ENCODE peak calls at places on chromosomes 13 and 19, in eight cellular contexts. M is adipocyte, Q is endodermal cell, K is Peyer's patch, G is body of pancreas, R is hepatocyte, H is ascending aorta, W is small intestine. C is an unnamed sample. For H3K4me1, the result is how much of the 10 kb centered on the place peaks cover.

GRCh38 chr13:75760182-75760981 is 124.3 kb downstream of the LMO7 start:
- DNase-seq in R (peak), W (peak), M (no peak), Q (no peak), G (peak), H (no peak), K (peak), C (no peak)

GRCh38 chr13:44853641-44854040 is 135.6 kb downstream of the NUFIP1 start:
- DNase-seq in G (peak), H (no peak), W (peak), M (no peak), R (peak), K (peak), Q (no peak), C (no peak)

GRCh38 chr19:1832046-1832663 is 16.1 kb downstream of the REXO1 start:
- DNase-seq in M (no peak), K (no peak), G (no peak), H (no peak), Q (no peak), W (no peak), R (no peak), C (no peak)

GRCh38 chr13:101398920-101399319 is 17.4 kb downstream of the NALCN start:
- DNase-seq in M (peak), Q (no peak), H (no peak), K (no peak), R (no peak), W (no peak), G (no peak), C (no peak)

GRCh38 chr19:801030-801860 is 4.0 kb downstream of the PTBP1 start:
- DNase-seq in Q (peak), M (peak), G (peak), R (no peak), H (peak), K (peak), W (peak), C (peak)

GRCh38 chr13:42396501-42396900 is 124.5 kb downstream of the AKAP11 start:
- DNase-seq in W (no peak), R (no peak), G (no peak), M (no peak), Q (no peak), K (peak), H (no peak), C (no peak)

GRCh38 chr13:48603375-48603774 is 50.4 kb upstream of the CYSLTR2 start:
- DNase-seq in W (no peak), Q (no peak), K (no peak), R (no peak), H (no peak), G (no peak), M (no peak), C (no peak)

GRCh38 chr19:15589760-15590451 is 25.1 kb upstream of the CYP4F8 start:
- DNase-seq in H (no peak), K (no peak), G (no peak), W (no peak), Q (no peak), R (no peak), M (no peak), C (no peak)

GRCh38 chr13:41995946-41996345 is 35.0 kb upstream of the VWA8 start:
- DNase-seq in K (no peak), W (no peak), H (no peak), R (peak), M (no peak), G (no peak), Q (no peak), C (no peak)

GRCh38 chr13:85729296-85729695 is 69.9 kb downstream of the SLITRK6 start:
- DNase-seq in R (no peak), K (no peak), Q (no peak), H (no peak), W (no peak), G (no peak), M (peak), C (no peak)

GRCh38 chr13:48977973-48978372 is 2.3 kb downstream of the FNDC3A start:
- DNase-seq in M (peak), K (no peak), Q (no peak), H (no peak), W (no peak), R (no peak), G (no peak), C (no peak)

GRCh38 chr13:110869805-110870706 is 44.8 kb downstream of the ANKRD10 start:
- DNase-seq in H (peak), G (peak), W (peak), Q (peak), K (peak), R (peak), M (peak), C (peak)

GRCh38 chr13:76799696-76800095 is 86.5 kb downstream of the KCTD12 start:
- DNase-seq in R (peak), K (no peak), G (no peak), M (no peak), Q (no peak), W (peak), H (no peak), C (no peak)

GRCh38 chr19:49957262-49957915 is 3.6 kb downstream of the SIGLEC11 start:
- DNase-seq in H (no peak), K (no peak), R (no peak), G (no peak), Q (no peak), M (peak), W (no peak), C (no peak)

GRCh38 chr19:55635334-55635717 is 5.5 kb upstream of the ZNF580 start:
- DNase-seq in W (no peak), K (no peak), R (no peak), G (no peak), Q (no peak), M (no peak), H (no peak), C (no peak)

GRCh38 chr13:49603318-49603717 is 18.0 kb upstream of the RCBTB1 start:
- DNase-seq in M (no peak), G (no peak), K (no peak), W (no peak), R (no peak), Q (no peak), H (no peak), C (no peak)

GRCh38 chr19:5903054-5903501 is 512 bp downstream of the NDUFA11 start:
- DNase-seq in G (no peak), W (no peak), H (no peak), K (no peak), Q (no peak), M (peak), R (peak), C (no peak)

GRCh38 chr13:75359266-75359665 is 122.7 kb downstream of the TBC1D4 start:
- DNase-seq in M (peak), G (no peak), W (no peak), Q (no peak), H (no peak), K (no peak), R (no peak), C (no peak)

GRCh38 chr13:111323549-111323948 is 3.1 kb downstream of the TEX29 start:
- DNase-seq in K (peak), Q (peak), W (no peak), R (no peak), M (no peak), H (no peak), G (no peak), C (no peak)

GRCh38 chr19:51799311-51799997 is 4.5 kb downstream of the FPR3 start:
- DNase-seq in R (peak), Q (no peak), G (peak), W (peak), H (peak), M (peak), K (peak), C (peak)

GRCh38 chr13:62910541-62910940 is 1494.9 kb upstream of the PCDH20 start:
- DNase-seq in R (no peak), G (no peak), H (no peak), M (no peak), Q (no peak), K (no peak), W (no peak), C (no peak)

GRCh38 chr13:63554157-63554556 is 2138.5 kb upstream of the PCDH20 start:
- DNase-seq in W (no peak), Q (no peak), H (no peak), K (no peak), M (peak), G (no peak), R (no peak), C (no peak)

GRCh38 chr13:67509039-67509438 is 278.9 kb upstream of the PCDH9 start:
- DNase-seq in W (no peak), M (no peak), K (no peak), Q (no peak), R (no peak), H (no peak), G (no peak), C (no peak)

GRCh38 chr13:40993987-40994386 is 25.1 kb downstream of the ELF1 start:
- DNase-seq in Q (peak), K (no peak), M (no peak), G (peak), H (no peak), R (peak), W (peak), C (no peak)

GRCh38 chr19:33332248-33332647 is 29.9 kb upstream of the CEBPA start:
- DNase-seq in G (no peak), K (no peak), R (no peak), M (no peak), H (no peak), W (no peak), Q (no peak), C (no peak)

GRCh38 chr19:33334271-33334670 is 31.9 kb upstream of the CEBPA start:
- DNase-seq in W (no peak), M (no peak), K (no peak), G (no peak), H (no peak), R (no peak), Q (no peak), C (no peak)

GRCh38 chr19:33333151-33333550 is 30.8 kb upstream of the CEBPA start:
- DNase-seq in G (no peak), K (no peak), Q (no peak), W (no peak), M (no peak), H (no peak), R (no peak), C (no peak)

GRCh38 chr19:33335446-33335845 is 33.1 kb upstream of the CEBPA start:
- DNase-seq in H (no peak), R (no peak), K (no peak), W (no peak), M (no peak), G (no peak), Q (no peak), C (no peak)

DNA sequence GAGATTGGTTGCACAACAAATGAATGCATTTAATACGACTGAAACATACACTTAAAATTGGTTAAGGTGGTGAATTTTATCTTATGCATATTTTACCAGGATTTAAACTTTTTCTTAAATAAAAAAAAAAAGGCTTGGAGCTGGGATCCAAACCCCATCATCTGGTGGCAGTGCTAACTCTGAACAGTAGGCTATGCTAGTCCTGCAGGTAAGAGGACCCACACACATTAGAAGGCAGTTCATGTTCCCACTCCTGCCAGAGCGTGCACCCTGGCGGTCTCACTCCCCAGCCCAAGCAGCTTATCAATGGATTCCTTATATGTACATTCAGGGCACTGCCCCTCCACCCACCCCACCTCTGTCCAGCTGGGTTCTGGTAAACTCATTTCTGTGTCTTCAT is 31.3 kb upstream of the CEBPA start:
- DNase-seq in Q (no peak), W (peak), R (no peak), H (no peak), M (no peak), K (no peak), G (no peak), C (no peak)
- H3K4me1 ChIP-seq in Q (under half), W (under half), R (under half), H (under half), M (under half), K (under half), G (under half), C (under half)

DNA sequence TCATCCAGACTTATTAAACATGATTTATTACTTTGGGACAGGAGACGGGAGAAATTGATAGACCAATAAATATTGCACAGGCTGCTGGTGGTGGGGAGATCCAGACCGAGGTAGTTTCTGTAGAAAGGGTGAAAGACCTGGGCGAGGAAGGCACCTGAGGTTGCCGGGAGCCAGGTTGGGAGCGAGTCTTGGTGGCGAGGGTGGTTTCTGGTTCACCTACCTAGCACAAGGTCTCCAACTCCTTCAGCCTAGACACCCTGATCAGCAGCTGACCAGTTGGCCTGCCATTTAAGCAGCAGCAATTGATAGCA is 7.0 kb downstream of the EMP3 start:
- DNase-seq in R (no peak), Q (no peak), K (no peak), G (no peak), W (no peak), M (no peak), H (no peak), C (no peak)
- H3K4me3 ChIP-seq in R (no peak), Q (peak), K (peak), G (no peak), W (peak), M (peak), H (peak), C (peak)

DNA sequence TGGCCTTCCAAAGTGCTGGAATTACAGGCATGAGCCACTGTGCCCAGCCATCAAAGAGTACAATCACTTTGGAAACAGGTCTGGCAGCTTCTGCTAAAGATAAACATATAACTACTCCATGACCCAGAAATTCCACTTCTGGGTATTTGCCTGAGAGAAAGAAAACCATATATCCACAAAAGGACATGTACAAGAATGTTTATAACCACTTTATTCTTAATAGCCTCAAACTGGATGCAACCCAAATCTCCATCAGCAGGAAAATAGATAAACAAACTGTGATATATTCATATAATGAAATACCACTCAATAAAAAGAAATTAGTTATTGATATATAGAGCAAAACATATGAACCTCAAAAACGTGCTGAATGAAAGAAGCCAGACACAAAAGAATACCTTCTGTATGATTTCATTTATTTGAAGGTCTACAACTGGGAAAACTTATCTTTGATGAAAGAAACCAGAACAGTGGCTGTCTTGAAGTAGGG is 40.5 kb downstream of the TEX26 start:
- DNase-seq in R (peak), M (peak), W (no peak), G (no peak), H (no peak), Q (no peak), K (no peak), C (no peak)
- H3K4me1 ChIP-seq in R (under half), M (under half), W (under half), G (under half), H (under half), Q (under half), K (under half), C (under half)

DNA sequence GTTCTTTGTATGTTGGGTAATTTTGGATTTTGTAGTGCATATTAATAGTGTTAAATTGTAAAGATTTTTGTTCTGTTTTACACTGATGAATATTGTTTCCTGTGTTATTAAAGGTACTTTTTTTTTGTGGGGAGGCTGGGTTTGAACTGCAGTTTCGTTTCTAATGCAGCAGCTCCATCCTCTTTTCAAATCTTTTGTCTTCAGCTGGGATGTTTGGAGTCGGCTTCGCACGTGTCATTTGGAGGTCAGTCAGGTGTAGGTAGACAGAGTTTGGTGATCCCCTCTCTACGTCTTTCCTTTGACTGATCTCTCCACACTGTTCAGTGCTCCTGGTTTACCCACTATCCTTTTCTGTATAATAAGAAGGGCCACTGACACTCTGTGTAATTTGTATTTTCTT is 30.3 kb downstream of the TDRD3 start:
- DNase-seq in K (no peak), M (no peak), G (no peak), H (no peak), R (no peak), W (no peak), Q (no peak), C (no peak)
- H3K4me3 ChIP-seq in K (no peak), M (no peak), G (no peak), H (no peak), R (no peak), W (no peak), Q (no peak), C (no peak)

DNA sequence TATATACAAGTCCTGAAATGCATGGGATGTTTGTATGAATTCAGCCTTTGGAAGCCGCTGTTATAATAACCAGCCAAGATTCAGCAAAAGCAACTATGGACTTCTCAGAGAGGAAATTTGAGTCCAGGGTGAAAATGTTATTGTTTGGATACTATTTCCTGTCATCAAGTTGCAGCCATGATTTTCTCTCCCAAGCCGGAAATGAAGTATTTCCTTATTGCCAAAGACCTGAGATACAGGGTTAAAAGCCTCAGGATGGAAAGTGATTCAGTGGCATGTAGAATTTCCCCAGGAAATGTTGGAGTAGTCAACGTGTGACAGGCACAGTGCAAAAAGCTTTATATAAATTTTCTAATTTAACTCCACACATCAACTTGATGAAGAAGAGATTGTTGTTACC is 133.8 kb downstream of the IRS2 start:
- DNase-seq in G (no peak), Q (no peak), H (no peak), K (no peak), W (peak), R (no peak), M (no peak), C (no peak)
- H3K4me1 ChIP-seq in G (under half), Q (under half), H (under half), K (under half), W (under half), R (under half), M (under half), C (under half)

GRCh38 chr19:11617207-11618062 is 20.2 kb downstream of the ZNF627 start:
- DNase-seq in K (no peak), R (no peak), H (no peak), Q (no peak), W (no peak), G (no peak), M (no peak), C (no peak)
- H3K4me3 ChIP-seq in K (no peak), R (no peak), H (no peak), Q (peak), W (no peak), G (no peak), M (peak), C (no peak)

DNA sequence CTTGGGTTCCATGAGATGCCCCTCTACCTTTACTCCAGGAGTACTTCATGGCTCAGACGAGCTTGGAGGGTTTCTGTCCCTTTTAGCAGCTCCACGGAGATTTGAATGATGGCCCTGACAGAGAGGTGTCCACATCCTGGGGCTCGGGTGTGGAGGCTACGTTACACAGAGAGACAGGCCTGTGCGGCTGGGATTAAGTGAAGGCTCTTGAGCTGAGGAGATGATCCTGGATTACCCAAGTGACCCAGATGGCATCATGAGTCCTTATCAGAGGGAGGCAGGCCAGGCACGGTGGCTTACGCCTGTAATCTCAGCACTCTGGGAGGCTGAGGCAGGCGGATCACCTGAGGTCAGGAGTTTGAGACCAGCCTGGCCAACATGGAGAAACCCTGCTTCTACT is 12.4 kb downstream of the DPP9 start:
- DNase-seq in R (no peak), K (no peak), H (no peak), Q (no peak), G (no peak), W (no peak), M (no peak), C (no peak)
- H3K4me1 ChIP-seq in R (under half), K (under half), H (half or more), Q (under half), G (half or more), W (under half), M (under half), C (under half)

GRCh38 chr13:33205224-33205623 is 80.3 kb downstream of the STARD13 start:
- DNase-seq in W (no peak), Q (no peak), G (no peak), H (no peak), R (no peak), K (no peak), M (no peak), C (no peak)
- H3K4me3 ChIP-seq in W (no peak), Q (no peak), G (no peak), H (peak), R (no peak), K (peak), M (peak), C (peak)

DNA sequence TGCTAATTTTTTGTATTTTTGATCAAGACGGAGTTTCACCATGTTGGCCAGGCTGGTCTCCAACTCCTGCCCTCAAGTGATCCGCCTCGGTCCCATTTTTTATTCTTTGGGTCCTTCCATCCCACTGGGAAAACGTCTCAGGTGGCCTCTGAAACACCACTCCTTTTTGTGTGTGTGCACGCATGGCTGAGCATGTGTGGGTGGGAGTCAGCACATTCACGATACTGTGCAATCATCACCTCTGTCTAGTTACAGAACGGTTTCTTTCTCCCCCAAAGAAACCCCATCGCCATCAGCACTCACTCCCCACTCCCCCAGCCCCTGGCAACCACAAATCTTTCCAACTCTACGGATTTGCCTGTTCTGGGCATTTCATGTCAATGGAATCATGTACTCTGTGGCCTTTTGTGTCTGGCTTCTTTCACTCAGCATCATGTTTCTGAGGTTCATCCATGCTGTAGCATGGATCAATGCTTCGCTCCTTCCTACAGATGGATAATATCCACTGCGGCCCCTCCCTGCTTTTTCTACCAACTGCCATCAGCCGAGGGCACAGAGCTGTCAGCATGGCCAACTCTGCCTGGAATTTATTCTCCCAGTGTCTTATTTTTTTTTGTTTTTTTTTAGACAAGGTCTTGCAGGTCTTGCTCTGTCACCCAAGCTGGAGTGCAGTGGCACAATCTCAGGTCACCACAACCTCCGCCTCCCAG is 9.7 kb downstream of the F2RL3 start:
- DNase-seq in M (no peak), K (no peak), R (no peak), G (no peak), W (no peak), Q (no peak), H (no peak), C (no peak)
- H3K4me1 ChIP-seq in M (under half), K (under half), R (under half), G (under half), W (under half), Q (under half), H (under half), C (under half)

GRCh38 chr19:57615346-57615745 is 1.3 kb downstream of the ZNF134 start:
- DNase-seq in M (no peak), R (no peak), H (no peak), G (no peak), Q (no peak), K (no peak), W (no peak), C (no peak)
- H3K4me3 ChIP-seq in M (peak), R (peak), H (peak), G (no peak), Q (peak), K (no peak), W (no peak), C (no peak)